ENCODE peak calls at places on chromosomes 5 and 9, in four cellular contexts. P is foreskin fibroblast, A is heart left ventricle, S is IMR-90. W is an unnamed sample.

GRCh38 chr5:89759824-89760223 is 649.7 kb downstream of the CETN3 start:
- DNase-seq in A (no peak), S (no peak), P (no peak), W (no peak)

GRCh38 chr9:109918359-109919163 is 138.6 kb downstream of the PALM2AKAP2 start:
- DNase-seq in S (no peak), A (no peak), P (peak; percentile 75), W (no peak)

GRCh38 chr5:31232273-31232888 is 38.9 kb downstream of the CDH6 start:
- DNase-seq in S (peak; percentile 74), A (peak; percentile 50), P (peak; percentile 60), W (peak; percentile 5)

GRCh38 chr9:96293481-96293880 is 8.5 kb downstream of the HSD17B3 start:
- DNase-seq in P (peak; percentile 40), S (peak; percentile 72), A (no peak), W (no peak)

GRCh38 chr5:14144586-14145355 is 1.6 kb downstream of the TRIO start:
- DNase-seq in P (peak; percentile 82), S (peak; percentile 52), A (peak; percentile 66), W (no peak)

GRCh38 chr5:154967419-154968024 is 26.6 kb downstream of the MRPL22 start:
- DNase-seq in P (peak; percentile 47), S (peak; percentile 21), A (no peak), W (no peak)

GRCh38 chr5:123359866-123360569 is 63.2 kb downstream of the CEP120 start:
- DNase-seq in P (peak; percentile 51), S (no peak), A (peak; percentile 12), W (no peak)

GRCh38 chr9:16275795-16276624 is 594.5 kb downstream of the BNC2 start:
- DNase-seq in S (no peak), P (no peak), A (no peak), W (no peak)

GRCh38 chr9:106961623-106962022 is 98.7 kb downstream of the ZNF462 start:
- DNase-seq in A (no peak), P (peak; percentile 58), S (peak; percentile 47), W (no peak)

GRCh38 chr9:63816742-63817621 is 1468.0 kb downstream of the FOXD4L5 start:
- DNase-seq in P (peak; percentile 93), S (peak; percentile 82), A (peak; percentile 83), W (no peak)

GRCh38 chr5:106584268-106584667 is 1086.5 kb downstream of the EFNA5 start:
- DNase-seq in A (no peak), S (no peak), P (no peak), W (no peak)

GRCh38 chr9:100426532-100427365 is at the start of gene MSANTD3:
- DNase-seq in S (peak; percentile 76), P (peak; percentile 84), A (peak; percentile 67), W (no peak)

GRCh38 chr5:94442971-94443370 is 175.4 kb downstream of the KIAA0825 start:
- DNase-seq in P (peak; percentile 54), S (peak; percentile 7), A (no peak), W (no peak)

GRCh38 chr5:158162479-158162878 is 303.5 kb upstream of the CLINT1 start:
- DNase-seq in P (no peak), A (no peak), S (no peak), W (no peak)
- TF ChIP-seq CTCF in P (no peak), A (no peak), S (no peak), W (no peak)

GRCh38 chr5:2756211-2756746 is 4.8 kb upstream of the IRX2 start:
- DNase-seq in A (no peak), S (peak; percentile 9), P (peak; percentile 94), W (no peak)
- H3K4me3 ChIP-seq in A (peak overlapping the region; percentile 41), S (no peak overlapping the region), P (peak overlapping the region; percentile 58), W (peak overlapping the region; percentile 62)

GRCh38 chr9:34984049-34984448 is 5.5 kb upstream of the DNAJB5 start:
- DNase-seq in A (no peak), P (peak; percentile 52), S (peak; percentile 48), W (no peak)

GRCh38 chr9:34983209-34983608 is 6.3 kb upstream of the DNAJB5 start:
- DNase-seq in P (no peak), A (no peak), S (no peak), W (no peak)

GRCh38 chr9:34982352-34982751 is 7.2 kb upstream of the DNAJB5 start:
- DNase-seq in S (no peak), P (no peak), A (no peak), W (no peak)

GRCh38 chr9:34976992-34977391 is 12.6 kb upstream of the DNAJB5 start:
- DNase-seq in S (no peak), A (no peak), P (no peak), W (no peak)

GRCh38 chr9:34980181-34980761 is 9.3 kb upstream of the DNAJB5 start:
- DNase-seq in P (no peak), S (no peak), A (no peak), W (no peak)
- TF ChIP-seq CTCF in P (no peak), S (no peak), A (no peak), W (no peak)

DNA sequence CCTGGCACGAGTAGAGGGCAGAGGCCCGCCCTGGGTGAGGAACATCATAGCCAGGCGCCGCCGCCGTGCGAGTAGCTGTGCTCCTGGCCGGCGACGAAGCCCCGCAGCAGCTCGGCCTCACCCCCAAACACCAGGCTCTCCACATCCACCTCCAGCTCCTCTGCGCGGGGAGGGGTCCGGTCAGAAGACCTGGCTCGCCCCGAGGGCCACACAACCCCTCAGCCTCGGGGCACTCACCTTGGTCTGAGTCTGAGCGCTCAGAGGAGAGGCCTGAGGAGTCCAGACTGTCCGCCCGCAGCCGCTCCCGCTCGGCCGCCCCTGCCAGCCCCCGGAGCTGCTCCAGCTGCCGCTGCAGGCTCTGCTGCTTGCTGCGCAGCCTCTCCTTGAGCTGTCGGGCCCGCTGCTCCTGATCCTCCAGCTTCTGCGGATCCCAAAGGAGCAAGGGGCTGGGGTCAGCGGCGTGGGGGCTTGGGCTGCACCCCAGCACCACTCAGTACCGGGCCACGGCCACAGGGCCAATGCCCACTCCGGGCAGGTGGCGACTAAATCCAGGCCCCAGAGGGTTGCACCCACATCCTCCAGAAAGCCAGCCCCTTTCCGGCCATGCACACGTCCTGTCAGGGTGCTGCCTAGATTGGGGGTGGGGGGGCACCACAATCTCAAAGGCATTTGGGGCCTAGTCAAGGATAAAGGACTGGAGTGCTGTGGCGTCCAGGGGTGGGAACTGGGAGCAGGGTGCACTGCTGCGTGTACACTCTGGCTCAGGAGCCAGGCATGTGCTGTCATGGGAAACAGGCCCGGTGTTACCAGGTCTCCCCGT is 3.9 kb downstream of the MXD3 start:
- DNase-seq in S (no peak), P (no peak), A (no peak), W (no peak)
- H3K4me3 ChIP-seq in S (no peak overlapping the region), P (no peak overlapping the region), A (no peak overlapping the region), W (no peak overlapping the region)

DNA sequence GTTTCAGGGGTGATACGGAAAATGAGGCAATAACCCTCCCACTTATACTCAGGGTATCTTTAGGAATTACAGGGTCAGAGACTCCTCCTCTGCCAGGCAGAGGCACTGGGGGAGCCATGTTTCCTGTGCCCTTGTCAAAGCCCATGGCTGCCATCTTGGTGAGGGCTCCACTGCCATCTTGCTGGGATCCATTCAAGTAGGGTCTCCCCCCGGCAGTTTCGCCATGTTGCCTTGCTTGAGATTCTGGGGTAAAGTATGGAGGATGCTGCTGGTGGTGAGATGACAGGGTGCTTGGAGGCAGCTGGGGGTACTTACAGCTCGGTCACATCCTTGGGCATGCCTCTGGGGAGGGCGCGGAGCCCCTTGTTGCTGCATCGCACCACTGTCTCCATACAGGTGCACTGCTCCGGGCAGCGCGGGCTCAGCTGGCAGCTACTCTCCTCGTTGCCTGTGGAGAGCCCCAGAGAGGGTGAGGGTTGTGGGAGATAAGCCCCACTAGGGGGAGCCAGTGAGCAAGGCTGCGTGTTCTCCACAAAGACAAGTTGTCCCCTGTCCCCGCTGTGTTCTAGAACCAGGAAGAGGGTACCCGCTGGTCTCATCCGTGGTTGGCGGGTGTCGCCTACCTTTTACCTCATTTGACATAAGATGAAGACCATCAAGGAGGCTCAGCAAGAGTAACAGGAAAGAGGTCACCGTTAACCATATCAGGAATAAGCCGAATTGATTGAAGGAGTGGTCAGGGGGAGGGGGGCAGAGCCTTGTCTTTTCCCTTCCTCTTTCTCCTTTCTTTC is 169.0 kb upstream of the PANK3 start:
- DNase-seq in A (peak; percentile 24), P (no peak), S (no peak), W (no peak)
- TF ChIP-seq CTCF in A (peak; percentile 60), P (peak; percentile 49), S (no peak), W (peak; percentile 51)